ENCODE peak calls at places on chromosomes 11 and 22, in seven cellular contexts. W, O, H, D, Z, F and K are unnamed samples.

GRCh38 chr11:71109586-71109985 is 142.8 kb downstream of the SHANK2 start:
- DNase-seq in W (no peak), O (no peak), H (no peak), D (no peak), Z (no peak), F (no peak), K (no peak)

GRCh38 chr11:75626692-75627536 is 41.9 kb downstream of the MAP6 start:
- DNase-seq in W (no peak), O (no peak), H (peak), D (no peak), Z (no peak), F (no peak), K (no peak)

GRCh38 chr22:19524170-19525115 is at the start of gene CLDN5:
- DNase-seq in W (no peak), O (no peak), H (no peak), D (no peak), Z (peak), F (peak), K (no peak)

GRCh38 chr11:47152953-47153950 is 23.4 kb downstream of the ARFGAP2 start:
- DNase-seq in W (no peak), O (peak), H (peak), D (peak), Z (peak), F (peak), K (peak)

GRCh38 chr22:41405588-41405987 is 23.8 kb downstream of the TEF start:
- DNase-seq in W (no peak), O (no peak), H (no peak), D (no peak), Z (no peak), F (no peak), K (no peak)

GRCh38 chr11:36398261-36398953 is 102.3 kb downstream of the PRR5L start:
- DNase-seq in W (no peak), O (no peak), H (peak), D (no peak), Z (no peak), F (no peak), K (no peak)

GRCh38 chr11:134289789-134290188 is 13.6 kb downstream of the GLB1L3 start:
- DNase-seq in W (no peak), O (no peak), H (no peak), D (no peak), Z (no peak), F (no peak), K (no peak)

GRCh38 chr11:61627831-61628753 is 47.2 kb upstream of the SYT7 start:
- DNase-seq in W (peak), O (peak), H (peak), D (peak), Z (peak), F (peak), K (no peak)

GRCh38 chr11:10405858-10406592 is 49.0 kb upstream of the AMPD3 start:
- DNase-seq in W (peak), O (peak), H (peak), D (peak), Z (peak), F (peak), K (peak)

GRCh38 chr22:27581688-27582087 is 219.9 kb downstream of the MN1 start:
- DNase-seq in W (no peak), O (no peak), H (no peak), D (no peak), Z (peak), F (no peak), K (no peak)

GRCh38 chr11:80327971-80328614 is 887.3 kb upstream of the TENM4 start:
- DNase-seq in W (no peak), O (no peak), H (no peak), D (peak), Z (no peak), F (peak), K (no peak)

GRCh38 chr11:58905141-58905715 is 34.1 kb upstream of the GLYATL1 start:
- DNase-seq in W (no peak), O (no peak), H (peak), D (peak), Z (peak), F (peak), K (no peak)

GRCh38 chr11:122882809-122883681 is 486 bp downstream of the JHY start:
- DNase-seq in W (peak), O (peak), H (peak), D (peak), Z (no peak), F (peak), K (no peak)

GRCh38 chr11:104332110-104332509 is 168.2 kb upstream of the PDGFD start:
- DNase-seq in W (peak), O (no peak), H (no peak), D (peak), Z (no peak), F (peak), K (no peak)

GRCh38 chr22:20141186-20142077 is 9.4 kb downstream of the CCDC188 start:
- DNase-seq in W (no peak), O (no peak), H (peak), D (no peak), Z (no peak), F (no peak), K (no peak)

GRCh38 chr11:116333193-116333592 is 439.6 kb downstream of the BUD13 start:
- DNase-seq in W (no peak), O (peak), H (no peak), D (no peak), Z (no peak), F (no peak), K (no peak)

GRCh38 chr11:18394928-18395734 is 768 bp downstream of the LDHA start:
- DNase-seq in W (no peak), O (no peak), H (peak), D (no peak), Z (peak), F (peak), K (no peak)

GRCh38 chr22:24437820-24438328 is 10.5 kb downstream of the ADORA2A start:
- DNase-seq in W (no peak), O (peak), H (no peak), D (peak), Z (no peak), F (no peak), K (no peak)

GRCh38 chr11:114892381-114893197 is 214.3 kb downstream of the NXPE2 start:
- DNase-seq in W (no peak), O (no peak), H (no peak), D (no peak), Z (no peak), F (peak), K (no peak)

GRCh38 chr11:93700830-93701229 is 39.3 kb downstream of the CEP295 start:
- DNase-seq in W (no peak), O (no peak), H (peak), D (no peak), Z (peak), F (no peak), K (no peak)

GRCh38 chr11:106706355-106706754 is 311.9 kb downstream of the GUCY1A2 start:
- DNase-seq in W (peak), O (peak), H (peak), D (peak), Z (peak), F (no peak), K (no peak)

GRCh38 chr11:126431401-126432064 is 76.0 kb downstream of the ST3GAL4 start:
- DNase-seq in W (no peak), O (peak), H (peak), D (peak), Z (peak), F (no peak), K (no peak)

GRCh38 chr11:28043930-28044709 is 63.8 kb downstream of the KIF18A start:
- DNase-seq in W (no peak), O (no peak), H (no peak), D (peak), Z (peak), F (peak), K (no peak)

GRCh38 chr22:19998232-19998951 is 18.2 kb downstream of the ARVCF start:
- DNase-seq in W (no peak), O (no peak), H (no peak), D (no peak), Z (no peak), F (no peak), K (no peak)

GRCh38 chr11:118899706-118900360 is 16.1 kb downstream of the CXCR5 start:
- DNase-seq in W (no peak), O (no peak), H (no peak), D (no peak), Z (no peak), F (no peak), K (no peak)

GRCh38 chr11:14396289-14396688 is 37.3 kb upstream of the RRAS2 start:
- DNase-seq in W (no peak), O (no peak), H (no peak), D (no peak), Z (no peak), F (no peak), K (no peak)

GRCh38 chr11:70483077-70483861 is 84.9 kb downstream of the CTTN start:
- DNase-seq in W (peak), O (peak), H (peak), D (peak), Z (peak), F (peak), K (no peak)

GRCh38 chr11:117286588-117286987 is 4.6 kb upstream of the BACE1-AS start:
- DNase-seq in W (no peak), O (no peak), H (no peak), D (no peak), Z (no peak), F (no peak), K (no peak)

GRCh38 chr11:17752144-17752543 is 17.6 kb downstream of the KCNC1 start:
- DNase-seq in W (no peak), O (no peak), H (no peak), D (no peak), Z (no peak), F (no peak), K (no peak)

GRCh38 chr11:118744001-118744400 is 47.0 kb downstream of the DDX6 start:
- DNase-seq in W (no peak), O (no peak), H (no peak), D (no peak), Z (no peak), F (no peak), K (peak)

DNA sequence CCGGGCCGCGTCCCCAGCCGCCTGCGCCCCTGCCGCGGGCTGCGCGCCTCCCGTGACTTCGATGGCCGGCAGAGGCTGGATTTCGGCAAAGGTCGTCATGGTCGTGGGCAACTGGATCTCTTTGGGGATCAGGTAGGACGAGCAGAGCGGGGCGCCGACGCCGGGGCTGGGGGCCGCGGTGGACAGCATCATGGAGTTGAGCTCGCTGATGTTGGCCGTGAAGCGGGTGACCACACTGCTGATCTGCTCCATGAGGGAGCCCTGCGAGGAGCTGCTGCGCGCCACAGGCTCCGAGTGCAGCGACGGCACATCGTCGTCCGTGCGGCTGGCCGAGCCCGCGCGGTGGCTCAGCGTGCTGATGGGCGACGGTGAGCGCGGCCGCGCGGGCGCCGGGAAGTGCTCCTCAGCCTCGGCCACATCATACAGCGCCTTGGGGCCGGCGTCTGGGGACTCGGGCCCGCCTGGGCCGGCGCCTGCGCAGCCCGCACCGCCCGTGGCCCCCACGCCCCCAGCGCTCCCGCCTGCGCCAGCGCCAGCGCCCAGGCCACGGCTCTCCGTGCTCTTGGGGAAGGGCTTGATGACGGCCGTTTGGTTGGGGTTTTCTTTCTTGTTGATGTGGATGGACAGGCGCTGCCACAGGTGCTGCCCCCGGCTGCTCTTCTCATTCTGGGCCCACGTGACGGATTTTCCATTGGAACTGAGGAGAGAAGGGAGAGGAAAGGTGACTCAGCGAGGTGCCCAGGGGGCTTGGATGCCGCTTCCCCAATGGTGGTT is 171.5 kb upstream of the CTSC start:
- DNase-seq in W (no peak), O (no peak), H (peak), D (no peak), Z (peak), F (peak), K (no peak)
- TF ChIP-seq EZH2 in W (no peak), O (no peak), H (peak), D (no peak), Z (no peak), F (no peak), K (no peak)

GRCh38 chr11:34978236-34979191 is 62.1 kb downstream of the PDHX start:
- DNase-seq in W (no peak), O (no peak), H (peak), D (no peak), Z (no peak), F (peak), K (no peak)
- H3K27ac ChIP-seq in W (peak), O (peak), H (peak), D (peak), Z (peak), F (peak), K (no peak)

GRCh38 chr11:15651782-15652181 is 537.1 kb downstream of the INSC start:
- DNase-seq in W (no peak), O (no peak), H (no peak), D (no peak), Z (peak), F (no peak), K (no peak)
- H3K4me3 ChIP-seq in W (no peak), O (no peak), H (peak), D (no peak), Z (peak), F (no peak), K (no peak)

GRCh38 chr11:31801298-31801702 is 9.8 kb downstream of the PAX6 start:
- DNase-seq in W (no peak), O (no peak), H (no peak), D (no peak), Z (no peak), F (peak), K (no peak)
- TF ChIP-seq EZH2 in W (no peak), O (no peak), H (no peak), D (no peak), Z (peak), F (peak), K (no peak)

DNA sequence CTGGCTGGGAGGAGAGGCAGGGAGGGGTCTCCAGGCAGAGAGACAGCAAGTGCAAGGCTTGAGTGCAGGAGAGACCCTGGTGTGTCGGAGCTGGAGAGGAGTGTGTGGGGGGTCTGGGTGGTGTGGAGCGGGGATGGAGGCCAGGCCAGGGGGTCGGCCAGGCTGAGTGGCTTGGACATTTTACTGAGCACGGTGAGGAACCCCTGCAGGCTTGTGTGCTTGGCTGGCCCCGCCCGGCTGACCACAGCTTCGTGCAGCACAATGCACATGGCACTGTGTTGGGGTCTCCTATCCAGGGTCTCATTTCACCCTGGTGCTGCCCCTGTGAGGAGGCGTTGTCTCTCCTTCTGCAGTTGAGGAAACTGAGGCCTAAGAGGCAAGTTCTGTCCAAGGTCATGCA is 5.6 kb downstream of the MYEOV start:
- DNase-seq in W (no peak), O (no peak), H (no peak), D (no peak), Z (no peak), F (no peak), K (no peak)
- H3K27ac ChIP-seq in W (peak), O (peak), H (peak), D (peak), Z (peak), F (no peak), K (no peak)

GRCh38 chr22:49968831-49969661 is 8.5 kb downstream of the PIM3 start:
- DNase-seq in W (no peak), O (no peak), H (no peak), D (no peak), Z (no peak), F (no peak), K (no peak)

GRCh38 chr22:49970528-49971231 is 10.1 kb downstream of the PIM3 start:
- DNase-seq in W (peak), O (peak), H (peak), D (peak), Z (peak), F (peak), K (no peak)

GRCh38 chr22:49968313-49968830 is 7.8 kb downstream of the PIM3 start:
- DNase-seq in W (no peak), O (no peak), H (no peak), D (no peak), Z (no peak), F (no peak), K (no peak)

GRCh38 chr22:49971232-49972162 is 10.9 kb downstream of the PIM3 start:
- DNase-seq in W (no peak), O (peak), H (no peak), D (peak), Z (peak), F (peak), K (no peak)

GRCh38 chr22:49969751-49970527 is 9.4 kb downstream of the PIM3 start:
- DNase-seq in W (no peak), O (no peak), H (no peak), D (no peak), Z (no peak), F (no peak), K (no peak)
- H3K4me3 ChIP-seq in W (no peak), O (no peak), H (no peak), D (no peak), Z (no peak), F (peak), K (no peak)

GRCh38 chr11:67441731-67442401 is 1.4 kb downstream of the CORO1B start:
- DNase-seq in W (no peak), O (no peak), H (no peak), D (no peak), Z (no peak), F (no peak), K (no peak)
- TF ChIP-seq EZH2 in W (no peak), O (no peak), H (no peak), D (no peak), Z (no peak), F (no peak), K (no peak)

GRCh38 chr11:43556269-43556668 is 124.3 kb upstream of the HSD17B12 start:
- DNase-seq in W (no peak), O (no peak), H (no peak), D (no peak), Z (no peak), F (peak), K (no peak)
- H3K27ac ChIP-seq in W (no peak), O (no peak), H (no peak), D (no peak), Z (no peak), F (no peak), K (no peak)

DNA sequence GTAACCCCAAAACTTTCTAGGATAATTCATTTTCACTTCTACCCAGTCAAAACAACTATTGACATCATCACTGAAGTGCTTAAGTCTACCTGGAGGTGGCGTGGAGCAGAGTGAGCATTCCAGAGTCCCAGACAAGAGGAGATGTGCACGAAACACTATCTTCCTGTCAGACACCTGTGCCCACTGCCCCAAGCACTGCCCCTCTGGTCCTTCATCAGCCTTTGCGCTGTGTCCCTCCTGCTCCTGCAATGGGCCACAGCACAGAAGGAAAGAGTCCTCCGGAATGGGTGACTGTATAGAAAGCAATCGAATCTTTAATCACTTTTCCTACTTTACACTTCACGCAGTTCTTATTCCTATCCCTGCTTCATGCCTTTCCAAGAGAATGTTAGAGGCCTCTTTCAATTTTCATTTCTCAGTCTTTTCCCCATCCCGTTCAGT is 512 bp upstream of the GRIA4 start:
- DNase-seq in W (peak), O (no peak), H (no peak), D (peak), Z (peak), F (peak), K (no peak)
- H3K4me3 ChIP-seq in W (no peak), O (no peak), H (peak), D (peak), Z (no peak), F (peak), K (no peak)

DNA sequence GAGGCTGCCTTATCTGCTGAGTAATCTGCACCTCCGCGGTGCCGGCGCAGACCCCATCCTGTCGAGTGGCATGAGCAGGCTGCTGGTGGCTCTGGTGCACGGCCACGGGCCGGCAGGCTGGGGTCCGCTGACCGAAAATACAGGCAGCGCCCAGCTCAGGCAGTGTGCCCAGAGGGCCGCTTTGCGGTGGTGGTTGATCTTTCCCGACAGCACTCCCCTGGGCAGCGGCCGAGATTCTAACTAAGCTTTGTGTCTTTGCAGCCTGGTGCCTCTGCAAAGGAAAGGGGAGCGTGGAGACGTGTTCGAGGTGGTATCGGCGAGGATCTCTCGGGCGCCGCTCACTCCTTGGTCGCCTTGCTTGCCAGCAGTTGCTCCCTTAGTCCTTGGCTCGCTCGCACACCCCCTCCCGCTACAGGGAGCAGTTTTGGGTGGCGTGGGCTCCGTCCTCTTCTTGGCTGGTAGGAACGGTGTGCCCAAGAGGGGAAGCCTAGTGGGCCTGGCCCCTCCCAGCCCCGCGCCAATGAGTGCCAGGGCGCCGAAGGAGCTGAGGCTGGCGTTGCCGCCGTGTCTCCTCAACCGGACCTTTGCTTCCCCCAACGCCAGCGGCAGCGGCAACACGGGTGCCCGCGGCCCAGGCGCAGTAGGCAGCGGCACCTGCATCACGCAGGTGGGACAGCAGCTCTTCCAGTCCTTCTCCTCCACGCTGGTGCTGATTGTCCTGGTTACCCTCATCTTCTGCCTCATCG is 1.3 kb downstream of the C11orf87 start:
- DNase-seq in W (no peak), O (no peak), H (no peak), D (no peak), Z (peak), F (peak), K (no peak)
- TF ChIP-seq EZH2 in W (no peak), O (no peak), H (no peak), D (no peak), Z (peak), F (peak), K (peak)